ENCODE peak calls at places on chromosomes 3 and 15, in four cellular contexts. W is WERI-Rb-1, C is breast epithelium, Q is transverse colon. S is an unnamed sample.
A peak's percentile ranks its signal among the peaks of the same experiment; 100 is the strongest.

GRCh38 chr3:98712726-98713125 is 50.4 kb upstream of the ST3GAL6 start:
- DNase-seq in W (no peak), C (no peak), Q (no peak), S (no peak)

GRCh38 chr3:146431240-146431639 is 38.1 kb downstream of the PLSCR2 start:
- DNase-seq in W (no peak), C (no peak), Q (no peak), S (no peak)

GRCh38 chr15:90838544-90838943 is 29.8 kb upstream of the FURIN start:
- DNase-seq in W (no peak), C (no peak), Q (no peak), S (no peak)

GRCh38 chr15:62291262-62291661 is 126.2 kb upstream of the C2CD4B start:
- DNase-seq in W (no peak), C (no peak), Q (no peak), S (no peak)

GRCh38 chr15:41980654-41981323 is 8.4 kb upstream of the EHD4 start:
- DNase-seq in W (no peak), C (peak; percentile 15), Q (peak; percentile 52), S (peak; percentile 34)

GRCh38 chr3:64344721-64345207 is 119.5 kb upstream of the PRICKLE2 start:
- DNase-seq in W (no peak), C (no peak), Q (no peak), S (peak; percentile 84)

GRCh38 chr3:189307963-189308362 is 136.2 kb downstream of the TPRG1 start:
- DNase-seq in W (no peak), C (no peak), Q (no peak), S (no peak)

GRCh38 chr15:39286706-39287105 is 294.2 kb upstream of the THBS1 start:
- DNase-seq in W (no peak), C (no peak), Q (no peak), S (no peak)

GRCh38 chr3:10527295-10528016 is 22.1 kb upstream of the ATP2B2 start:
- DNase-seq in W (no peak), C (peak; percentile 30), Q (no peak), S (peak; percentile 40)

GRCh38 chr3:122926322-122926721 is 101.2 kb downstream of the SEMA5B start:
- DNase-seq in W (no peak), C (no peak), Q (no peak), S (peak; percentile 60)

GRCh38 chr3:9036327-9037112 is 73.2 kb upstream of the RAD18 start:
- DNase-seq in W (no peak), C (no peak), Q (peak; percentile 56), S (peak; percentile 93)

GRCh38 chr3:114025451-114025850 is 30.9 kb downstream of the CCDC191 start:
- DNase-seq in W (no peak), C (no peak), Q (no peak), S (no peak)

GRCh38 chr3:43766672-43767465 is 76.1 kb downstream of the ABHD5 start:
- DNase-seq in W (no peak), C (no peak), Q (no peak), S (no peak)

GRCh38 chr3:183845608-183846288 is 20.4 kb upstream of the MAP6D1 start:
- DNase-seq in W (no peak), C (no peak), Q (no peak), S (no peak)

GRCh38 chr15:82952156-82953081 is at the start of gene HOMER2:
- DNase-seq in W (peak; percentile 52), C (peak; percentile 57), Q (peak; percentile 15), S (no peak)

GRCh38 chr3:159356606-159357005 is 554.8 kb downstream of the MFSD1 start:
- DNase-seq in W (no peak), C (no peak), Q (no peak), S (no peak)

GRCh38 chr3:48507256-48508061 is 3.5 kb upstream of the SHISA5 start:
- DNase-seq in W (peak; percentile 84), C (peak; percentile 67), Q (peak; percentile 67), S (no peak)

GRCh38 chr15:90300988-90301715 is 35.7 kb downstream of the NGRN start:
- DNase-seq in W (peak; percentile 81), C (no peak), Q (peak; percentile 69), S (peak; percentile 76)

GRCh38 chr3:183210862-183211341 is 42.2 kb upstream of the B3GNT5 start:
- DNase-seq in W (no peak), C (no peak), Q (no peak), S (no peak)

DNA sequence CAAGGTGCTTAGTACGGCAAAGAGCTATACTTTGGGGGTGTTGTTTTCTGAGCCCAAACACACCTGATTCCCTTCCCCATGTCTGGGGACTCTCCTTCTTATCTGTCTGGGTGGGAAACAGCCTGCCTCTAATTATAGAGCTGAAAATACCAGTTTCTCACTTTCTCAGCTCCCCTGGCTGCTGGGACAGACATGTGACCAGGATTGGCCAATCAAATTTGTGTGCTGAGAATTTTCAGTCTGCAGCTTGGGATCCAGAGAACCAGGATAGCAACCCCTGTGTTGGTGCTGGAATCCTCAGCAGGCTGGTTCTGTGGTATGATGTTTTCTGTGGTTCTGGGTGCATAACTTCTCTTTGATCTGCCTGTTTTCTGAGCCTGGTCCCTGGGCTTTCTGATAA is 19.5 kb upstream of the IQCF6 start:
- DNase-seq in W (no peak), C (no peak), Q (no peak), S (no peak)
- H3K27me3 ChIP-seq in W (no peaks in the 10 kb centered on the region), C (no peaks in the 10 kb centered on the region), Q (peaks cover 31% of the 10 kb centered on the region), S (no peaks in the 10 kb centered on the region)

GRCh38 chr3:176403531-176403930 is 793.8 kb downstream of the TBL1XR1 start:
- DNase-seq in W (no peak), C (no peak), Q (no peak), S (no peak)

GRCh38 chr3:176395269-176395668 is 802.0 kb downstream of the TBL1XR1 start:
- DNase-seq in W (no peak), C (no peak), Q (no peak), S (no peak)

DNA sequence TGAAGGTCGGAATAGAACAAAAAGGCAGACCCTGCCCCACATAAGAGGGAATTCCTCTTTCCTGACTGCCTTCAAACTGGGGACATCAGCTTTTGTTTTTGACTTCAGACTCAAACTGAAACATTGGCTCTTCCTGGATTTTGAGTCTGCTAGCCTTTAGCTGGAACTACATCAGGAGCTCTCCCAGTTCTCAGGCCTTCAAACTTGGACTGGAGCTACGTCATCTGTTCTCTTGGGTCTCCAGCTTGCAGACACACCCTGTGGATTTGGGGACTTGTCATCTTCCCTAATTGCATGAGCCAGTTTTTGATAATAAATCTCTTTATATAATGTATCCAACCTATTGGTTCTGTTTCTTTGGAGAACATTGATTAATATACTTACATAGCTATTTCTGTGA is 798.1 kb downstream of the TBL1XR1 start:
- DNase-seq in W (no peak), C (no peak), Q (no peak), S (no peak)
- H3K27me3 ChIP-seq in W (no peaks in the 10 kb centered on the region), C (no peaks in the 10 kb centered on the region), Q (no peaks in the 10 kb centered on the region), S (no peaks in the 10 kb centered on the region)

DNA sequence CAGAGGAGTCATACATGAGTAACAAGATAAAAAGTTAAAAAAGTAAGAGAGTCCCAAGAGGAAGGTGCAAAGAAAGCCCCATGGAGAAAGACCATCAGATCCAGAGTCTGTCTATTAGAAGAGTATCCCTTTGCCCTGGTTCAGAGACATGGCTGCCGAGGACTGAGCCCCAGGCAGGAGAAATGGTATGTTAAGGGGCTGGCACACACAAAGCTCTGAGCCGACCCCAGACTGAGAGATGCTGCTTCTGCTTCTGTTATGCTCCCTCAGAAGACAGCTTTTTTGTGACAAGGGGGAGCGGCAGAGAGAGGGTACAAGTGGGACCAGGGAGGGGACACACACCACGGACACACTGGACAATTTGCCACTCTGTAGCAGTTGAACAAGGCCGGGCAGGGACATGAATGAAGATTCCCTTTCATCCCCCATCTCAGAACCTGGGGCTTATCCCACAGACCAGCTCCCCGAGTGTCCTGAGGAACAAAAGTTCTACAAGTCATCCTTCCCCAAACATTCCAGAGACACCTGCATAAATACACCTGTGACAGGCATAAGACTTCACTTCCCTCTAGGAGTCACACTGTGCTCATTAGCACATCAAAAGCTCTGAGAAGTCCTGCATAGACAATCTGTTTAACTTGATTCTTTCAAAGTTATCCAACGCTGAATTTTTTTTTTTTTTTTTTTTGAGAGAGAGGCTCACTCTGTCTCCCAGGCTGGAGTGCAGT is 161.6 kb upstream of the WNT5A start:
- DNase-seq in W (no peak), C (no peak), Q (no peak), S (no peak)
- H3K27me3 ChIP-seq in W (no peaks in the 10 kb centered on the region), C (no peaks in the 10 kb centered on the region), Q (no peaks in the 10 kb centered on the region), S (no peaks in the 10 kb centered on the region)

GRCh38 chr3:54550216-54550977 is 377.5 kb downstream of the LRTM1 start:
- DNase-seq in W (no peak), C (no peak), Q (no peak), S (no peak)
- H3K27me3 ChIP-seq in W (no peaks in the 10 kb centered on the region), C (no peaks in the 10 kb centered on the region), Q (no peaks in the 10 kb centered on the region), S (no peaks in the 10 kb centered on the region)

S was measured in sigmoid colon.